ENCODE peak calls at places on chromosomes 16 and 17, in four cellular contexts. M is SHP77, P is dorsolateral prefrontal cortex, B is AML-193. G is an unnamed sample.

GRCh38 chr16:23509763-23510153 is 536 bp downstream of the GGA2 start:
- DNase-seq in P (no peak), M (no peak), B (no peak), G (no peak)

GRCh38 chr17:73261952-73262675 is 434 bp upstream of the CPSF4L start:
- DNase-seq in P (peak), B (no peak), M (no peak), G (no peak)

GRCh38 chr16:67304006-67304405 is 22.5 kb downstream of the KCTD19 start:
- DNase-seq in P (no peak), B (no peak), M (no peak), G (no peak)

GRCh38 chr16:54748611-54749190 is 182.0 kb upstream of the IRX5 start:
- DNase-seq in M (no peak), P (no peak), B (no peak), G (no peak)

GRCh38 chr17:47956818-47957590 is 679 bp downstream of the PRR15L start:
- DNase-seq in B (no peak), P (no peak), M (no peak), G (no peak)

GRCh38 chr16:73531021-73531420 is 483.1 kb upstream of the ZFHX3 start:
- DNase-seq in M (no peak), B (no peak), P (no peak), G (no peak)

GRCh38 chr17:37406635-37407455 is at the start of the genes ACACA and TADA2A:
- DNase-seq in M (peak), B (peak), P (peak), G (peak)

GRCh38 chr16:57834936-57835335 is 32.6 kb upstream of the KIFC3 start:
- DNase-seq in P (no peak), M (no peak), B (no peak), G (no peak)

GRCh38 chr16:52357711-52358110 is 189.2 kb downstream of the TOX3 start:
- DNase-seq in M (no peak), P (no peak), B (no peak), G (no peak)

GRCh38 chr17:33481652-33482051 is 188.6 kb upstream of the ASIC2 start:
- DNase-seq in P (no peak), B (no peak), M (no peak), G (no peak)

GRCh38 chr17:67244621-67245072 is 349 bp downstream of the HELZ start:
- DNase-seq in B (no peak), P (no peak), M (no peak), G (no peak)

GRCh38 chr17:30372755-30373154 is 6.0 kb upstream of the CPD start:
- DNase-seq in P (no peak), M (no peak), B (no peak), G (no peak)

GRCh38 chr17:5049314-5049819 is 14.1 kb upstream of the SLC52A1 start:
- DNase-seq in P (no peak), M (no peak), B (no peak), G (no peak)

GRCh38 chr17:40190197-40191021 is 13.1 kb downstream of the RAPGEFL1 start:
- DNase-seq in B (no peak), M (peak), P (no peak), G (no peak)

GRCh38 chr16:75323198-75323597 is 71.8 kb upstream of the BCAR1 start:
- DNase-seq in P (no peak), M (no peak), B (no peak), G (no peak)

GRCh38 chr17:1467898-1468492 is 12.0 kb upstream of the CRK start:
- DNase-seq in B (no peak), M (no peak), P (no peak), G (no peak)

GRCh38 chr17:32289454-32289853 is 23.8 kb downstream of the RHBDL3 start:
- DNase-seq in P (no peak), M (no peak), B (no peak), G (no peak)

GRCh38 chr17:27453466-27453865 is 2.8 kb upstream of the KSR1 start:
- DNase-seq in M (no peak), B (no peak), P (no peak), G (no peak)

GRCh38 chr17:67836205-67836987 is 11.1 kb downstream of the BPTF start:
- DNase-seq in M (no peak), B (no peak), P (no peak), G (no peak)

GRCh38 chr17:36808181-36808661 is 129.1 kb upstream of the LHX1 start:
- DNase-seq in B (no peak), M (no peak), P (no peak), G (no peak)

GRCh38 chr16:89860747-89861304 is 12.6 kb upstream of the TCF25 start:
- DNase-seq in M (peak), B (peak), P (peak), G (no peak)

G was measured in AG09319.